ENCODE peak calls at places on chromosomes 6 and 20, in nine cellular contexts. V is lower leg skin, H is endothelial cell, O is NCI-H1436, Z is colonic mucosa, G is GM10248, M is psoas muscle, T is COR-L47, E is skeletal muscle cell. D is an unnamed sample.

GRCh38 chr6:45591306-45591705 is 213.6 kb upstream of the SUPT3H start:
- DNase-seq in V (no peak), H (no peak), O (no peak), Z (no peak), G (no peak), M (no peak), T (no peak), E (no peak), D (no peak)

GRCh38 chr6:41589223-41589622 is 43.0 kb downstream of the FOXP4 start:
- DNase-seq in V (no peak), H (no peak), O (no peak), Z (no peak), G (no peak), M (no peak), T (no peak), E (no peak), D (no peak)

GRCh38 chr6:14754636-14755513 is 491.0 kb upstream of the JARID2 start:
- DNase-seq in V (peak; percentile 32), H (no peak), O (no peak), Z (no peak), G (peak; percentile 64), M (no peak), T (no peak), E (no peak), D (no peak)

GRCh38 chr6:139028242-139028657 is 295 bp upstream of the ABRACL start:
- DNase-seq in V (no peak), H (no peak), O (no peak), Z (no peak), G (no peak), M (no peak), T (peak; percentile 48), E (no peak), D (peak; percentile 14)

GRCh38 chr20:25126630-25127029 is 44.7 kb upstream of the VSX1 start:
- DNase-seq in V (no peak), H (no peak), O (no peak), Z (no peak), G (no peak), M (no peak), T (no peak), E (no peak), D (no peak)

GRCh38 chr20:34365765-34366213 is 2.7 kb downstream of the ITCH start:
- DNase-seq in V (no peak), H (no peak), O (no peak), Z (no peak), G (peak; percentile 72), M (no peak), T (no peak), E (no peak), D (no peak)

GRCh38 chr6:24004062-24004461 is 122.0 kb upstream of the NRSN1 start:
- DNase-seq in V (no peak), H (no peak), O (no peak), Z (no peak), G (no peak), M (no peak), T (no peak), E (no peak), D (no peak)

GRCh38 chr6:16840725-16841124 is 79.5 kb upstream of the ATXN1 start:
- DNase-seq in V (no peak), H (no peak), O (no peak), Z (no peak), G (peak; percentile 29), M (no peak), T (no peak), E (no peak), D (no peak)

GRCh38 chr6:3808759-3809514 is 40.2 kb upstream of the FAM50B start:
- DNase-seq in V (peak; percentile 93), H (no peak), O (no peak), Z (no peak), G (no peak), M (peak; percentile 66), T (no peak), E (peak; percentile 74), D (peak; percentile 83)

GRCh38 chr6:95232477-95232876 is 344.9 kb upstream of the MANEA start:
- DNase-seq in V (no peak), H (no peak), O (no peak), Z (no peak), G (no peak), M (no peak), T (no peak), E (peak; percentile 64), D (no peak)

GRCh38 chr6:56840467-56841371 is 114.2 kb upstream of the BEND6 start:
- DNase-seq in V (no peak), H (no peak), O (no peak), Z (no peak), G (no peak), M (no peak), T (peak; percentile 20), E (no peak), D (no peak)

GRCh38 chr6:42099340-42100028 is 42.9 kb downstream of the C6orf132 start:
- DNase-seq in V (peak; percentile 91), H (no peak), O (no peak), Z (peak; percentile 89), G (no peak), M (no peak), T (no peak), E (peak; percentile 49), D (no peak)

GRCh38 chr6:4358414-4359107 is 223.2 kb upstream of the ECI2 start:
- DNase-seq in V (peak; percentile 96), H (no peak), O (no peak), Z (peak; percentile 92), G (no peak), M (peak; percentile 94), T (no peak), E (peak; percentile 100), D (peak; percentile 81)